ENCODE peak calls at places on chromosomes 6 and 20, in five cellular contexts. G, T, R, Y and B are unnamed samples.

GRCh38 chr6:131980338-131980790 is 29.2 kb upstream of the CCN2 start:
- DNase-seq in G (no peak), T (no peak), R (no peak), Y (no peak), B (no peak)

GRCh38 chr6:18034798-18035202 is 47.4 kb upstream of the KIF13A start:
- DNase-seq in G (no peak), T (no peak), R (peak), Y (peak), B (no peak)

GRCh38 chr6:107542170-107542569 is 52.3 kb downstream of the SOBP start:
- DNase-seq in G (no peak), T (no peak), R (peak), Y (no peak), B (no peak)

GRCh38 chr6:136728033-136728939 is 64.0 kb downstream of the MAP3K5 start:
- DNase-seq in G (no peak), T (no peak), R (no peak), Y (no peak), B (no peak)

GRCh38 chr20:16819483-16819882 is 71.3 kb downstream of the OTOR start:
- DNase-seq in G (no peak), T (no peak), R (no peak), Y (no peak), B (no peak)

GRCh38 chr20:63574156-63574828 is at the start of gene HELZ2:
- DNase-seq in G (peak), T (peak), R (peak), Y (peak), B (peak)

GRCh38 chr6:39347906-39348585 is 25.5 kb upstream of the KCNK16 start:
- DNase-seq in G (peak), T (peak), R (peak), Y (peak), B (peak)

GRCh38 chr20:3325864-3326263 is 81.6 kb downstream of the DNAAF9 start:
- DNase-seq in G (no peak), T (no peak), R (no peak), Y (no peak), B (no peak)

GRCh38 chr20:36497856-36498255 is 43.5 kb upstream of the MYL9 start:
- DNase-seq in G (no peak), T (peak), R (no peak), Y (no peak), B (no peak)

GRCh38 chr6:110799181-110799580 is 16.1 kb downstream of the CDK19 start:
- DNase-seq in G (no peak), T (no peak), R (no peak), Y (no peak), B (no peak)

GRCh38 chr6:157760589-157761330 is 62.3 kb upstream of the SNX9 start:
- DNase-seq in G (peak), T (no peak), R (peak), Y (no peak), B (no peak)

GRCh38 chr6:106516629-106517028 is 112.7 kb downstream of the RTN4IP1 start:
- DNase-seq in G (no peak), T (no peak), R (no peak), Y (no peak), B (no peak)

GRCh38 chr6:25297823-25298507 is 18.8 kb downstream of the CARMIL1 start:
- DNase-seq in G (no peak), T (no peak), R (no peak), Y (no peak), B (no peak)

GRCh38 chr6:45075246-45075645 is 252.9 kb upstream of the RUNX2 start:
- DNase-seq in G (peak), T (no peak), R (no peak), Y (no peak), B (no peak)

GRCh38 chr20:57474816-57475215 is 50.1 kb downstream of the CTCFL start:
- DNase-seq in G (no peak), T (no peak), R (no peak), Y (no peak), B (no peak)

GRCh38 chr20:21020656-21021004 is 85.5 kb downstream of the LINC00237 start:
- DNase-seq in G (peak), T (no peak), R (no peak), Y (no peak), B (no peak)

GRCh38 chr6:37011656-37012378 is 6.4 kb downstream of the FGD2 start:
- DNase-seq in G (peak), T (no peak), R (no peak), Y (no peak), B (no peak)

GRCh38 chr6:1767481-1768246 is 157.9 kb downstream of the FOXC1 start:
- DNase-seq in G (peak), T (no peak), R (no peak), Y (no peak), B (no peak)

GRCh38 chr20:50870572-50871161 is 60.6 kb downstream of the ADNP start:
- DNase-seq in G (no peak), T (peak), R (no peak), Y (no peak), B (peak)

GRCh38 chr6:144469144-144469575 is 184.0 kb downstream of the UTRN start:
- DNase-seq in G (no peak), T (no peak), R (no peak), Y (no peak), B (no peak)

GRCh38 chr6:24775520-24776058 is 852 bp downstream of the GMNN start:
- DNase-seq in G (peak), T (peak), R (peak), Y (no peak), B (no peak)

GRCh38 chr20:15594296-15594695 is 979.0 kb downstream of the KIF16B start:
- DNase-seq in G (no peak), T (no peak), R (no peak), Y (no peak), B (no peak)

GRCh38 chr20:48697845-48698491 is 129.8 kb downstream of the PREX1 start:
- DNase-seq in G (peak), T (no peak), R (peak), Y (no peak), B (no peak)

GRCh38 chr6:15074806-15075205 is 171.1 kb upstream of the JARID2 start:
- DNase-seq in G (no peak), T (no peak), R (no peak), Y (no peak), B (no peak)

GRCh38 chr20:17873410-17874270 is 95.0 kb downstream of the SNX5 start:
- DNase-seq in G (peak), T (peak), R (no peak), Y (peak), B (no peak)

GRCh38 chr6:166910601-166911000 is 45.7 kb downstream of the RNASET2 start:
- DNase-seq in G (peak), T (no peak), R (peak), Y (no peak), B (no peak)

GRCh38 chr6:76861403-76861802 is 601.9 kb downstream of the HTR1B start:
- DNase-seq in G (peak), T (peak), R (peak), Y (peak), B (peak)

GRCh38 chr20:9215539-9215938 is 146.7 kb downstream of the PLCB4 start:
- DNase-seq in G (peak), T (peak), R (peak), Y (peak), B (no peak)

GRCh38 chr20:12984863-12985262 is 23.9 kb upstream of the SPTLC3 start:
- DNase-seq in G (no peak), T (no peak), R (no peak), Y (no peak), B (no peak)

GRCh38 chr6:31737315-31738047 is 1.2 kb upstream of the CLIC1 start:
- DNase-seq in G (no peak), T (peak), R (peak), Y (no peak), B (no peak)

GRCh38 chr6:33276864-33277662 is at the start of gene B3GALT4:
- DNase-seq in G (peak), T (peak), R (peak), Y (no peak), B (peak)

GRCh38 chr6:31462026-31462963 is 35.6 kb upstream of the MICB start:
- DNase-seq in G (peak), T (peak), R (no peak), Y (no peak), B (no peak)

GRCh38 chr6:136927313-136927712 is 5.2 kb downstream of the SLC35D3 start:
- DNase-seq in G (no peak), T (peak), R (peak), Y (peak), B (no peak)

GRCh38 chr6:34148864-34149810 is 3.2 kb upstream of the GRM4 start:
- DNase-seq in G (no peak), T (peak), R (no peak), Y (no peak), B (no peak)

GRCh38 chr6:105138141-105138540 is 41.7 kb downstream of the POPDC3 start:
- DNase-seq in G (no peak), T (no peak), R (no peak), Y (no peak), B (no peak)

GRCh38 chr6:37033255-37033654 is 27.8 kb downstream of the FGD2 start:
- DNase-seq in G (peak), T (no peak), R (peak), Y (no peak), B (no peak)

GRCh38 chr6:156662025-156662445 is 115.1 kb upstream of the ARID1B start:
- DNase-seq in G (peak), T (peak), R (peak), Y (peak), B (no peak)
- H3K9ac ChIP-seq in G (no peak), T (no peak), R (no peak), Y (peak), B (no peak)

GRCh38 chr6:108581237-108581931 is 20.7 kb downstream of the FOXO3 start:
- DNase-seq in G (peak), T (no peak), R (peak), Y (no peak), B (no peak)
- H3K9ac ChIP-seq in G (peak), T (no peak), R (no peak), Y (no peak), B (no peak)

DNA sequence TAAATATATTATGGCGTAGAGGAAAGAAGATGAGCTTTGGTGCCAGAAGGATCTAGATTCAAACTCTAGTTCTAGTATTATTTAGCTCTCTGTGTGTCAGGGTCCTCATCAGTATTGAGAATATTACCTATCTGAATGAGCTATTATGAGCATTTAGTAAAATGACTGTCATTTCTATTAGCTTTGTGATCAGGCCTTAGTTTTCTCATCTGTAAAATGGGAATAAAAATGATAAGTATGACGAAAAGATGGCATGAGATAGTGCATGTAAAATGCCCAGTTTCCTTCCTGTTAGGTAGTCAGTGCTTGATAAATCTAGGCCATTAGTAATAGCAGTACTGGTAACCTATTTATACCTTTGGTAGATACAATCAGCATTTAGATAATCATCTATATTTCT is 35.1 kb downstream of the NOX3 start:
- DNase-seq in G (no peak), T (no peak), R (no peak), Y (no peak), B (no peak)
- H3K9ac ChIP-seq in G (no peak), T (no peak), R (no peak), Y (no peak), B (no peak)

DNA sequence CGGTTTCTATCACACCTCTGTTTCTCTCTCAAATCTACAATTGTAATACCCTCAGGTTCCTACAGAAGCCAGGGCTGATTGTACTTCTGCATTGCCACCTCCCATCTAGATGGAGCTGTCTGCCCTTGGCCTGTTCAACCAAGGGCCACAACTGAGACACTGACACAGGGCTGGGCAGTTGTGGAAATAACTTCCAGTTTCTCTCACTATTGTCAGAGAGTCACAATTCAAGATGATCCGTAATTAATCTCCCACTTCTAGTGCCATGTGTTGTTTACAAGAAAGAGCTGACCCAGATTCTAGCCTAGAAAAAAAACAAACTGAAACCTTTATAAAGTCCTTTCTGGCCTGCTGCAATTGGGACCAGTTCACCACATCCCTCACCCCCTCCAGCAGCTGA is 22.2 kb downstream of the RCAN2 start:
- DNase-seq in G (no peak), T (no peak), R (no peak), Y (no peak), B (no peak)
- H3K9ac ChIP-seq in G (no peak), T (no peak), R (no peak), Y (no peak), B (no peak)

DNA sequence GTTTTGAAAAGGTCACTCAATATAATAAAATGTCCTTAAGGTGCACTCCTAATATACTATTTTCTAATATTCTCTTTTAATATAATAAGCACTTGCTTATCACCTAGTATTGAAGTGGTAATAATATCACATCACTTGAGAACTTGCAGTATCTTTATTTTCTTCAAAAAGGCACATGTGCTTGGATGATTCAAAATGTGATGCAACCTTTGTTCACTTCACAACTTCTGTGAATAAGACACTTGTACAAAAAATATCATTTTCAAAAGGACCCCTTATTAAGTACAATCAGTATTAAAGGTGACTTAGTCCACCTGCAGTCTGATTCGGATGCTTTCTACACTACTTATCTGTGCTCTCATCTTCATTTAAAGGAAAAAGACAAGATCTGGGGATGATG is 3.4 kb downstream of the PRELID3B start:
- DNase-seq in G (peak), T (no peak), R (no peak), Y (no peak), B (no peak)
- H3K9ac ChIP-seq in G (peak), T (no peak), R (no peak), Y (no peak), B (no peak)

DNA sequence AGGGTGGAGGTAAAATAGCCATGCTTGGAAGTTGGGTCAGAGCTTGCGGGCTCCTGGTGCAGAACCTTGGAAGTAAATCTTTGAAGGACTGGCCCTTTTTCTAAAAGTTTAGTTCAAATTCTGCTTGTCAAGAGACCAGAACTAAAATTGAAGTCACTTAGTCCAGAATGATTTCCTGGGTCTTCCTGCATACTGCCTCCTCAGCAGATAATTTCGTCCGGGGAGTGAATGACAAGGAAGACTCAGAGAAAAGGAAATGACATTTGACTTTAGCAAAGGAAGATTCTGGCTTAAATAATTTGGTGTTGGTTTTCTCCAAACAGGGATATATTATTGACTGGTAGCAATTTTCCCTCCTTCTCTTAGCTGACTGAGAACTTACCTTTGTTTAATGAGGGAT is 1.2 kb downstream of the TM9SF4 start:
- DNase-seq in G (no peak), T (no peak), R (no peak), Y (no peak), B (no peak)
- H3K9ac ChIP-seq in G (peak), T (peak), R (peak), Y (peak), B (no peak)